ENCODE peak calls at places on chromosomes 1 and 21, in eight cellular contexts. W, E, A, G, V, U, M and F are unnamed samples.
A peak's percentile ranks its signal among the peaks of the same experiment; 100 is the strongest.

GRCh38 chr1:167663002-167663772 is 33.2 kb downstream of the RCSD1 start:
- DNase-seq in W (peak; percentile 60), E (no peak), A (peak; percentile 63), G (no peak), V (no peak), U (no peak), M (no peak), F (no peak)

GRCh38 chr21:35222021-35222420 is 172.9 kb upstream of the RUNX1 start:
- DNase-seq in W (no peak), E (no peak), A (no peak), G (no peak), V (no peak), U (no peak), M (no peak), F (no peak)

GRCh38 chr1:165858364-165858823 is 31.0 kb downstream of the UCK2 start:
- DNase-seq in W (no peak), E (no peak), A (no peak), G (no peak), V (peak; percentile 70), U (no peak), M (no peak), F (no peak)

GRCh38 chr21:23977971-23978370 is 1629.3 kb downstream of the MRPL39 start:
- DNase-seq in W (no peak), E (no peak), A (no peak), G (no peak), V (no peak), U (no peak), M (no peak), F (no peak)

GRCh38 chr1:5993553-5994510 is 1.6 kb upstream of the NPHP4 start:
- DNase-seq in W (no peak), E (no peak), A (peak; percentile 90), G (no peak), V (no peak), U (no peak), M (no peak), F (peak; percentile 67)

GRCh38 chr1:38000529-38001453 is 4.5 kb downstream of the FHL3 start:
- DNase-seq in W (no peak), E (peak; percentile 86), A (peak; percentile 61), G (no peak), V (peak; percentile 56), U (no peak), M (peak; percentile 51), F (peak; percentile 83)

GRCh38 chr1:38624341-38625039 is 235.1 kb downstream of the RRAGC start:
- DNase-seq in W (no peak), E (no peak), A (no peak), G (no peak), V (no peak), U (no peak), M (no peak), F (no peak)

GRCh38 chr1:210587547-210587946 is 258.8 kb downstream of the HHAT start:
- DNase-seq in W (no peak), E (no peak), A (no peak), G (no peak), V (no peak), U (no peak), M (no peak), F (peak; percentile 12)

GRCh38 chr21:46363698-46364097 is 39.7 kb downstream of the PCNT start:
- DNase-seq in W (no peak), E (no peak), A (no peak), G (no peak), V (no peak), U (no peak), M (no peak), F (no peak)

GRCh38 chr1:169804941-169805340 is 10.2 kb upstream of the METTL18 start:
- DNase-seq in W (no peak), E (no peak), A (no peak), G (no peak), V (no peak), U (no peak), M (no peak), F (no peak)
- TF ChIP-seq POLR2AphosphoS5 in W (no peak), E (no peak), A (no peak), G (no peak), V (no peak), U (no peak), M (no peak), F (no peak)

DNA sequence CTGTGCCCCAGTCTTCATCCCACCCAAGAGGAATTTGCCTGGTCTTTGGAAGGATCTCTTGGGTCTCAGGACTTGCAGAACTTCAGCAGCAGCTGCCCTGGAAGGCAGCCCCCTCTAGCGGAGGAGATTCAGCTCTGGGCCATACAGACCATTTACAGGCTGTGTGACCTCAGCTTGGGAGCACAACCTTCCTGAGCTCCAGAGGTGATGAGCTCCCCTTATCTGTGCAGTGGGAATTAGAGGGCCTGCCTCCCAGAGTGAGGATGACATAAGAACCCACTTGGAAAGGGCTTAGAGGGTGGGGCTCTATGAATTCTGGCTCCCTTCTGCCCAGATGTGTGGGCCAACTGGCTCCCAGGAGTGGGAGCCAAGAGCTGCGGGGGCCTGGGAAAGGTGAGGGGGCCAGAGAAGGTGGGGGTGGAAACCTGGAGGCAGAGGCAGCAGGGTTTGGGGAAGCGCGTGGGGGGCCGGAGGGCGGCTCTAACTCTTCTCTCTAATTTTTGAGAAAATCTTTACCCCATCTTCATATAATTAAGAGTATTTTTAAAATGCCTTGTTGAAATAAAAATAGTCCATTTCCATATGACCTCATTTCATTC is 21.4 kb downstream of the EPHB2 start:
- DNase-seq in W (no peak), E (no peak), A (peak; percentile 56), G (no peak), V (no peak), U (no peak), M (no peak), F (peak; percentile 67)
- H4K20me1 ChIP-seq in W (no peaks in the 10 kb centered on the region), E (no peaks in the 10 kb centered on the region), A (peaks cover 6% of the 10 kb centered on the region), G (no peaks in the 10 kb centered on the region), V (no peaks in the 10 kb centered on the region), U (peaks cover 2% of the 10 kb centered on the region), M (peaks cover 21% of the 10 kb centered on the region), F (no peaks in the 10 kb centered on the region)

GRCh38 chr1:40784141-40784770 is 669 bp downstream of the KCNQ4 start:
- DNase-seq in W (no peak), E (no peak), A (peak; percentile 54), G (no peak), V (no peak), U (no peak), M (peak; percentile 83), F (peak; percentile 65)

GRCh38 chr1:40781614-40781971 is 2.0 kb upstream of the KCNQ4 start:
- DNase-seq in W (no peak), E (no peak), A (no peak), G (no peak), V (no peak), U (no peak), M (no peak), F (no peak)

GRCh38 chr1:40783001-40783905 is at the start of gene KCNQ4:
- DNase-seq in W (no peak), E (no peak), A (peak; percentile 79), G (no peak), V (no peak), U (no peak), M (peak; percentile 80), F (peak; percentile 84)

GRCh38 chr1:40780678-40781613 is 2.6 kb upstream of the KCNQ4 start:
- DNase-seq in W (no peak), E (no peak), A (no peak), G (no peak), V (no peak), U (no peak), M (no peak), F (no peak)

DNA sequence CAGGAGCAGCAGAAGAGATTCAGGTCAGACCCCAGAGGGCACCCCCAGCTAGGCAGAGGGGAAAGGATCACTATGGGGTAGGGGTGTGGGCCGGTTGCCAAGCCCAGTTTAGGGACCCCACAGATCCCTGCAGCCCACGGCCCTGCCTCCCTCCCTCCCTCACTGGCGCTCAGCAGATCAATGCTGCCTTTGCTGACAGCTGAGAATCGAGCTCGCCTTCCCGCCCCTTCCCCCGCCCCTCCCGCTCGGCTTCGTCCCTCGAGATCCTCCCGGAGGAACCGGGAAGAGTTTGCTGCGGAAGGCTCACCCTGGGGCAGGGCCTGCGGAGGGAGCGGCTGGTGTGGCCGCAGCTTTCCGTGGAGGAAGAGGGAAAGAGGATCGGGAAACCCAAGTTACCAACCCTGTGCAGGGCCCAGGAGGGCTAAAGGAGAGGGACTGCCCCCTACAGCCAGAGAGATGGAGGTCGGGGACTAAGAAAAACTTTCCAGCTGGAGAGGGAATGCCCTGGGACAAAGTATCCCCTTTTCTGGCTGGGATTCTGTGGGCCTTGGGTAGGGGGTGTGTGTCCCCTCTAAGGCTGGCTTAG is 1.1 kb upstream of the KCNQ4 start:
- DNase-seq in W (no peak), E (no peak), A (no peak), G (no peak), V (no peak), U (no peak), M (no peak), F (peak; percentile 73)
- TF ChIP-seq POLR2AphosphoS5 in W (no peak), E (no peak), A (no peak), G (no peak), V (no peak), U (no peak), M (no peak), F (no peak)

DNA sequence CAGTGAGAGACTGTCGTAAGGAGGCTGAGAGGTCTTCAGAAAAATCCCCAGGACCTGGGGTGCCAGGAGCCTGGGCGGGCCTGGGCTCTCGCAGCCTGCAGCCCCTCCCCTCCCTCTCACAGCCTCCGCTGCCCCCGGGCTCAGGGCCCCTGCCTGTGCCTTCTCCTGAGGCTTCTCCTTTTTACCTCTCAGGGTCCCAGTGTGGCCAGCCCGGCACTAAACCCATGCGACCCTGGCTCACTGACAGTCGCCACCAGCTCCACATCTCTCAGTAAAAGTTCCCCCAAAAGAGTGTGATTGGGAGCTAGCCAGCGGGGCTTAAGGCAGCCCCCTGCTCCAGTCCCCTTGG is 26.5 kb downstream of the PDE9A start:
- DNase-seq in W (no peak), E (no peak), A (no peak), G (no peak), V (no peak), U (no peak), M (no peak), F (no peak)
- H4K20me1 ChIP-seq in W (no peaks in the 10 kb centered on the region), E (no peaks in the 10 kb centered on the region), A (peaks cover 19% of the 10 kb centered on the region), G (no peaks in the 10 kb centered on the region), V (no peaks in the 10 kb centered on the region), U (peaks cover 9% of the 10 kb centered on the region), M (no peaks in the 10 kb centered on the region), F (peaks cover 13% of the 10 kb centered on the region)

GRCh38 chr1:12600335-12600734 is 17.7 kb downstream of the DHRS3 start:
- DNase-seq in W (no peak), E (no peak), A (no peak), G (no peak), V (no peak), U (no peak), M (no peak), F (no peak)

GRCh38 chr1:12599657-12600056 is 18.4 kb downstream of the DHRS3 start:
- DNase-seq in W (no peak), E (no peak), A (no peak), G (no peak), V (no peak), U (no peak), M (no peak), F (no peak)

GRCh38 chr1:12598914-12599463 is 19.0 kb downstream of the DHRS3 start:
- DNase-seq in W (no peak), E (peak; percentile 56), A (no peak), G (no peak), V (no peak), U (no peak), M (no peak), F (no peak)

GRCh38 chr1:12595839-12596821 is 21.9 kb downstream of the DHRS3 start:
- DNase-seq in W (no peak), E (peak; percentile 96), A (no peak), G (no peak), V (no peak), U (no peak), M (peak; percentile 91), F (peak; percentile 94)

GRCh38 chr1:12597792-12598191 is 20.2 kb downstream of the DHRS3 start:
- DNase-seq in W (no peak), E (no peak), A (no peak), G (no peak), V (no peak), U (no peak), M (no peak), F (no peak)
- TF ChIP-seq POLR2AphosphoS5 in W (no peak), E (no peak), A (no peak), G (no peak), V (no peak), U (no peak), M (no peak), F (no peak)